ENCODE peak calls at places on chromosomes 11 and 22, in nine cellular contexts. I is OCI-M1; A is sciatic nerve; U is H7; X is endothelial cell; N is memory B cell; M is activated CD4-positive, CD25-positive, alpha-beta regulatory T cell; C is NCI-H2081; W is GM12865. S is an unnamed sample.

GRCh38 chr11:125263268-125263790 is 98.8 kb downstream of the PKNOX2 start:
- DNase-seq in U (peak), M (no peak), I (no peak), N (no peak), A (peak), X (peak), W (peak), C (no peak), S (no peak)

GRCh38 chr11:118126082-118126838 is 26.4 kb downstream of the SCN4B start:
- DNase-seq in X (no peak), I (peak), U (no peak), C (no peak), M (no peak), W (peak), N (no peak), A (peak), S (no peak)

GRCh38 chr11:19216709-19217374 is 15.1 kb upstream of the CSRP3 start:
- DNase-seq in N (no peak), M (no peak), I (no peak), C (no peak), X (no peak), U (no peak), A (no peak), W (no peak), S (no peak)

GRCh38 chr11:20131744-20132666 is 28.3 kb downstream of the DBX1 start:
- DNase-seq in M (no peak), N (peak), X (peak), I (peak), U (peak), W (peak), C (peak), A (peak), S (peak)

GRCh38 chr11:27020736-27021135 is 19.9 kb upstream of the BBOX1 start:
- DNase-seq in C (no peak), N (no peak), U (no peak), I (peak), W (no peak), X (no peak), A (no peak), M (no peak), S (no peak)

GRCh38 chr11:36566407-36567053 is 1.3 kb upstream of the RAG1 start:
- DNase-seq in I (no peak), N (no peak), A (no peak), M (no peak), X (no peak), W (peak), U (no peak), C (no peak), S (no peak)

GRCh38 chr11:132855516-132855915 is 676.8 kb downstream of the OPCML start:
- DNase-seq in N (no peak), X (no peak), A (no peak), W (no peak), I (no peak), C (no peak), U (no peak), M (no peak), S (no peak)

GRCh38 chr22:27273386-27273785 is 528.2 kb downstream of the MN1 start:
- DNase-seq in U (no peak), A (no peak), X (no peak), N (no peak), I (no peak), M (no peak), C (no peak), W (no peak), S (no peak)

GRCh38 chr11:69297926-69298777 is 4.2 kb downstream of the MYEOV start:
- DNase-seq in C (no peak), W (peak), I (peak), X (peak), M (no peak), A (peak), U (peak), N (peak), S (peak)

GRCh38 chr11:76659672-76660532 is 10.6 kb downstream of the LRRC32 start:
- DNase-seq in N (no peak), A (peak), M (no peak), I (no peak), X (no peak), U (peak), C (no peak), W (no peak), S (no peak)

GRCh38 chr11:66111158-66111557 is 41.1 kb downstream of the PACS1 start:
- DNase-seq in M (no peak), N (no peak), A (no peak), X (no peak), I (no peak), W (no peak), U (no peak), C (no peak), S (peak)

GRCh38 chr11:44564653-44565007 is 833 bp upstream of the CD82 start:
- DNase-seq in A (no peak), I (peak), U (no peak), M (no peak), C (peak), X (no peak), N (no peak), W (no peak), S (no peak)

GRCh38 chr11:78800089-78800690 is 225.5 kb upstream of the NARS2 start:
- DNase-seq in I (no peak), C (no peak), N (no peak), W (no peak), U (no peak), X (no peak), M (no peak), A (no peak), S (no peak)

GRCh38 chr11:69353696-69354544 is 60.0 kb downstream of the MYEOV start:
- DNase-seq in C (no peak), M (no peak), N (no peak), I (no peak), X (no peak), A (peak), U (peak), W (no peak), S (no peak)

GRCh38 chr11:118650366-118650765 is 29.1 kb downstream of the TREH start:
- DNase-seq in N (no peak), A (no peak), I (no peak), U (no peak), W (no peak), M (no peak), X (no peak), C (no peak), S (no peak)

S was measured in OCI-LY7.